ENCODE peak calls at places on chromosomes 16 and 17, in four cellular contexts. C, A, M and B are unnamed samples.

GRCh38 chr16:49158029-49158642 is 123.5 kb downstream of the CBLN1 start:
- DNase-seq in M (no peak), A (peak; percentile 5), C (peak; percentile 57), B (no peak)

GRCh38 chr17:67439269-67439668 is 62.2 kb downstream of the PITPNC1 start:
- DNase-seq in A (no peak), M (no peak), C (no peak), B (no peak)

GRCh38 chr17:31593806-31594205 is 202.3 kb downstream of the RAB11FIP4 start:
- DNase-seq in A (no peak), M (no peak), C (peak; percentile 17), B (no peak)

GRCh38 chr16:2701713-2702437 is 18.1 kb downstream of the PRSS27 start:
- DNase-seq in M (no peak), A (no peak), C (no peak), B (no peak)

GRCh38 chr17:76191891-76192290 is 48.4 kb downstream of the RNF157 start:
- DNase-seq in C (no peak), A (no peak), M (no peak), B (no peak)

GRCh38 chr16:53960954-53961616 is 257.1 kb downstream of the FTO start:
- DNase-seq in A (no peak), C (no peak), M (no peak), B (no peak)

GRCh38 chr17:75503337-75503950 is 11.9 kb downstream of the CASKIN2 start:
- DNase-seq in C (no peak), A (no peak), M (no peak), B (no peak)

GRCh38 chr17:4463818-4464501 is 30.2 kb downstream of the SPNS3 start:
- DNase-seq in C (no peak), A (no peak), M (no peak), B (no peak)

GRCh38 chr17:21351366-21352065 is 24.6 kb upstream of the KCNJ12 start:
- DNase-seq in M (no peak), C (no peak), A (no peak), B (no peak)

GRCh38 chr16:55277536-55277935 is 46.5 kb upstream of the IRX6 start:
- DNase-seq in A (no peak), M (no peak), C (no peak), B (no peak)

GRCh38 chr16:5188318-5189025 is 90.9 kb upstream of the EEF2KMT start:
- DNase-seq in M (no peak), A (no peak), C (no peak), B (no peak)

GRCh38 chr17:68437979-68438877 is 19.1 kb downstream of the WIPI1 start:
- DNase-seq in M (no peak), A (peak; percentile 30), C (no peak), B (no peak)

GRCh38 chr16:48971571-48972071 is 310.0 kb downstream of the CBLN1 start:
- DNase-seq in M (no peak), C (peak; percentile 81), A (no peak), B (no peak)

GRCh38 chr17:44921122-44921882 is 6.0 kb upstream of the GFAP start:
- DNase-seq in M (no peak), A (no peak), C (no peak), B (no peak)

GRCh38 chr17:82161216-82161615 is 51.4 kb downstream of the CCDC57 start:
- DNase-seq in M (no peak), A (no peak), C (no peak), B (no peak)

DNA sequence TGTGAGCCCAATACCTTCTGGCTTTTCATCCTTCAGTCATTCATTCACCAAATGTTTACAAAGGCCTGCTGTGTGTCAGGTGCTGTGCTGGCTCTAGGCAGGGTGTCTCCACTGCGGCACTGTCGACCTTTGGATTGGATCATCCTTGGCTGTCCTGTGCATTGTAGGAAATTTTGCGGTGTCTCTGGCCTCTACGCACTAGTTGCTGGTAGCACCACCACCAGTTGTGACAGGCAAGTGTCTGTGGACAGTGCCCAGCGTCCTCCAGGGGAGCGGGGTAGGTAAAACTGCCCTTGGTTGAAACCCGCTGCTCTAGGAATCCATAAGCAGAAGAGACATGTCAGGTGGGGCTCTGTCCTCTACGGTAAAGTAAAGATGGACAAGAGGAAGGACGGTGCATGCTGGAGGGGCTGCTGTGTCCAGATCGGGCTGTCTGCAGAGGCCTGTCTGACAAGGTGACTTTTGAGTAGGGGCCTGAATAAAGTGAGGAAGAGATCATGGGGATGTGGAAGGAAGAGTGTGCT is 123.7 kb downstream of the SNX29 start:
- DNase-seq in A (no peak), C (no peak), M (no peak), B (no peak)
- TF ChIP-seq CTCF in A (no peak), C (no peak), M (no peak), B (no peak)

DNA sequence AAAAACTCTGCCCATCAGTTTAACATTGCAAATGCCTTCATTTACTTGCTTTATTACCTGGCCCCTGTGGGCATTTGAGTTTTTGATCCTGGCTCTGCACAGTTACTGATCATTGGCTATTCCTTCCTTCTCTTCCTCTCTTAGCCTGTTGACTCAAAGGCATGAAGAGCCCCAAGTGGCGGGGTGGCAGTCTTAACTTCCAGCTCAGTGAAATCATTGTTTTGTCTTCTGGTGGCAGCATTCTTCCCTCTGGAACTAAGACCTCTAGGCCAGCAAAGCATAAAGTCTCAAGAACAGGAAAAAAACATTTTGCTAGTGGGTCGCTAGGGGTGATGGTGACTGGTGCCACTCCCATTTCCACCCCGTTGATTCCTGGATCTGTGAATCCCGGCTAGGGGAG is 52.3 kb upstream of the MRTFB start:
- DNase-seq in A (no peak), M (no peak), C (no peak), B (no peak)
- TF ChIP-seq CTCF in A (no peak), M (peak; percentile 21), C (no peak), B (no peak)

GRCh38 chr17:78985395-78985794 is 5.7 kb upstream of the LGALS3BP start:
- DNase-seq in C (no peak), A (no peak), M (no peak), B (no peak)

GRCh38 chr17:78990349-78991016 is 10.8 kb upstream of the LGALS3BP start:
- DNase-seq in M (no peak), A (no peak), C (no peak), B (no peak)

GRCh38 chr17:78988152-78988551 is 8.4 kb upstream of the LGALS3BP start:
- DNase-seq in A (no peak), C (no peak), M (no peak), B (no peak)

GRCh38 chr17:78981010-78981888 is 1.5 kb upstream of the LGALS3BP start:
- DNase-seq in M (no peak), C (no peak), A (no peak), B (no peak)

DNA sequence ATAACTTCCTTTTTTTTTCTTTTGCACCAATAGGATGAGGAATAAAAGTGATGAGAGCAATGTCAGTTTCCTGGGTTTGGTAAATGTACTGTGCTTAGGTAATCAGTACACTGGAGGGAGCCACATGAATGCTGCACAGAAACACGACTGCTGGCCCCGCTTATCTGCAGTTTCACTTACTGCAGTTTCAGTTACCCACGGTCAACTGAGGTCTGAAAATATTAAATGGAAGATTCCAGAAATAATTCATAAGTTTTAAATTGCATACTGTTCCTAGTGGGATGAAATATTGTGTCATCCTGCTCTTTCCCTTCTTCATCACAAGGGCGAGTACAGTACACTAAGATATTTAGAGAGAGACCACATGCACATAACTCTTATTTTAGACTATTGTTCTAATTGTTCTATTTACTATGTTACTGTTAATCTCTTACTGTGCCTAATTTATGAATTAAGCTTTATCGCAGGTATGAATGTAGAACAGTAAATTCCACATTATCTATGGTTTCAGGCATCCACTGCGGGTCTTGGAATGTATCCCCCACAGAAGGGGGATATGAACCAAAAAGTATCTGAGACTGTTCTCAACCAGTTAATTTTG is 6.4 kb upstream of the LGALS3BP start:
- DNase-seq in C (no peak), M (no peak), A (no peak), B (no peak)
- TF ChIP-seq CTCF in C (no peak), M (no peak), A (no peak), B (peak; percentile 29)

GRCh38 chr17:55772086-55772485 is 21.2 kb downstream of the PCTP start:
- DNase-seq in M (no peak), C (no peak), A (peak; percentile 6), B (no peak)
- TF ChIP-seq CTCF in M (no peak), C (no peak), A (no peak), B (no peak)

DNA sequence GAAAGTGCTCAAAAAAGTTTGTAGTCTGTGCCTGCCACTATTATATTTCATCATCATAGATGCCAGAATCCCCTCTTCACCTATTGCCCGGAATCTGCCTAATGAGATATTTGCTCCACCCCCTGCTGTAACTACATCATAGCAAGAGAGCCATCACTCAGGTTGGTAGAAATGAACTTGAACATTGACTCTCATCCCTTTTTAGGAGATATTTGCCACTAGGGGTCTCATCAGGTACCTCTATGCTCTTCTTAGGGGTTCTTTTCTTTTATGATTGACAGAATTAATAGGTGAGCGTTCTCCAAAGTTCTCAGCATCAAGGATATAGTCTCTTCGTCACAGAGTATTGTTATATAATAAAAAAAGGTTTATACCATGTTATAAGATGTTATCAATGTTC is 20.0 kb downstream of the ANKS4B start:
- DNase-seq in M (no peak), A (no peak), C (no peak), B (no peak)
- TF ChIP-seq CTCF in M (no peak), A (no peak), C (no peak), B (no peak)

GRCh38 chr17:55416000-55416399 is 5.6 kb downstream of the MMD start:
- DNase-seq in M (no peak), C (no peak), A (no peak), B (no peak)
- TF ChIP-seq CTCF in M (no peak), C (no peak), A (no peak), B (no peak)

DNA sequence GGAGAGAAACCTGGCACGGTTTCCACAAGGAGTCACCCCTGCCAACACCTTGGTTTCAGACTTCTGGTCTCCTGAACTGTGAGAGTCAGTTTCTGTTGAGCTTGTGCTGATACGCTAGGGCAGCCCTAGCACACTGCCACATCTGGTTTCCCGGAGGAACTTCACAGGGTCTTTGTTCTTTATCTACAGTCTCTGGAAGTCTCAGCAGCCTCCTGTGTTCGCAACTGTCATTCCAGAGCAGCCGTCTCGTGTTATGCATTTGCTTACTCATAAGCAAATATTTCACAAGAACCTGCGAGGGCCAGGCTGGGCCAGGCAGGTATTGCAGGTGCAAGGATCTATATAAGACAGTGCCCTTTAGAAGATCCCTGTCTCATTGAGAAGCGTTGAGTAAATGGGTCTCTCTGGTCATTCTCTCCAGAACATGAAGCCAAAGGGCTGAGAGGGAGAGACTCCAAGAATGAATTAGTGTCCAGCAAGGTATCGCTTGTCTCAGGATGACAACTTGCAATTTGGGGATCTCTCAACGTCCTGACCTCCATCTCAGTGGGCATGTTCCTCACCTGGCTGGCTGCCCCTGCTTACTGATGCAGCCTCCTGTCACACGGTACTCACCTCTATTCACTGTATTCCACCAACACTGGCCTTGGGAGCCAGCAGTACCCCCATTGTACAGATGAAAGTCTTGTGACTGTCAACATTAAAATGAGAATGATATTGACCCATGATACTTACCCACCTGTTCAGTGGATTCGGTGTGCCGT is 141.2 kb downstream of the WWOX start:
- DNase-seq in M (no peak), A (peak; percentile 75), C (peak; percentile 35), B (no peak)
- TF ChIP-seq CTCF in M (peak; percentile 12), A (no peak), C (no peak), B (peak; percentile 19)